ENCODE peak calls at places on chromosomes 5 and 9, in eight cellular contexts. One of them, this sample, is unnamed.
A peak's percentile ranks its signal among the peaks of the same experiment; 100 is the strongest.

GRCh38 chr5:52624291-52624690 is 163.4 kb upstream of the ITGA1 start:
- DNase-seq in ovary: no peak
- DNase-seq in fibroblast of mammary gland: no peak
- DNase-seq in GM12864: no peak
- DNase-seq in AG04450: no peak
- DNase-seq in upper lobe of right lung: no peak
- DNase-seq in fibroblast of pulmonary artery: no peak
- DNase-seq in neural progenitor cell: no peak
- DNase-seq in this sample: no peak

GRCh38 chr9:34654317-34655083 is 2.5 kb downstream of the IL11RA start:
- DNase-seq in upper lobe of right lung: no peak
- DNase-seq in ovary: peak; percentile 93
- DNase-seq in AG04450: no peak
- DNase-seq in neural progenitor cell: no peak
- DNase-seq in GM12864: no peak
- DNase-seq in fibroblast of mammary gland: peak; percentile 80
- DNase-seq in fibroblast of pulmonary artery: peak; percentile 54
- DNase-seq in this sample: no peak

GRCh38 chr9:70111042-70111602 is 67.5 kb downstream of the MAMDC2 start:
- DNase-seq in GM12864: peak; percentile 15
- DNase-seq in ovary: peak; percentile 91
- DNase-seq in neural progenitor cell: peak; percentile 92
- DNase-seq in fibroblast of mammary gland: peak; percentile 80
- DNase-seq in fibroblast of pulmonary artery: peak; percentile 84
- DNase-seq in upper lobe of right lung: peak; percentile 89
- DNase-seq in AG04450: peak; percentile 53
- DNase-seq in this sample: peak; percentile 80

GRCh38 chr5:152505442-152506042 is 100.5 kb upstream of the NMUR2 start:
- DNase-seq in GM12864: peak; percentile 21
- DNase-seq in AG04450: peak; percentile 1
- DNase-seq in neural progenitor cell: peak; percentile 82
- DNase-seq in ovary: no peak
- DNase-seq in fibroblast of mammary gland: peak; percentile 59
- DNase-seq in upper lobe of right lung: no peak
- DNase-seq in fibroblast of pulmonary artery: peak; percentile 58
- DNase-seq in this sample: peak; percentile 72

GRCh38 chr9:105309531-105309931 is 65.1 kb downstream of the SLC44A1 start:
- DNase-seq in GM12864: no peak
- DNase-seq in upper lobe of right lung: no peak
- DNase-seq in fibroblast of mammary gland: no peak
- DNase-seq in AG04450: no peak
- DNase-seq in neural progenitor cell: no peak
- DNase-seq in fibroblast of pulmonary artery: no peak
- DNase-seq in ovary: no peak
- DNase-seq in this sample: no peak

GRCh38 chr9:71626395-71626794 is 141.9 kb downstream of the CEMIP2 start:
- DNase-seq in ovary: no peak
- DNase-seq in AG04450: no peak
- DNase-seq in fibroblast of pulmonary artery: no peak
- DNase-seq in upper lobe of right lung: no peak
- DNase-seq in fibroblast of mammary gland: no peak
- DNase-seq in GM12864: no peak
- DNase-seq in neural progenitor cell: no peak
- DNase-seq in this sample: peak; percentile 84

GRCh38 chr5:128303593-128303992 is 220.0 kb downstream of the SLC12A2 start:
- DNase-seq in GM12864: no peak
- DNase-seq in fibroblast of pulmonary artery: peak; percentile 15
- DNase-seq in ovary: no peak
- DNase-seq in neural progenitor cell: no peak
- DNase-seq in AG04450: no peak
- DNase-seq in fibroblast of mammary gland: no peak
- DNase-seq in upper lobe of right lung: no peak
- DNase-seq in this sample: peak; percentile 64

GRCh38 chr9:134618163-134618822 is 23.3 kb upstream of the COL5A1 start:
- DNase-seq in neural progenitor cell: no peak
- DNase-seq in AG04450: no peak
- DNase-seq in GM12864: no peak
- DNase-seq in fibroblast of pulmonary artery: no peak
- DNase-seq in fibroblast of mammary gland: no peak
- DNase-seq in upper lobe of right lung: peak; percentile 63
- DNase-seq in ovary: peak; percentile 30
- DNase-seq in this sample: no peak

GRCh38 chr5:40502736-40503135 is 177.0 kb upstream of the PTGER4 start:
- DNase-seq in ovary: no peak
- DNase-seq in fibroblast of mammary gland: no peak
- DNase-seq in AG04450: no peak
- DNase-seq in neural progenitor cell: no peak
- DNase-seq in fibroblast of pulmonary artery: no peak
- DNase-seq in GM12864: no peak
- DNase-seq in upper lobe of right lung: no peak
- DNase-seq in this sample: no peak

GRCh38 chr9:94922098-94922607 is 195.7 kb downstream of the AOPEP start:
- DNase-seq in fibroblast of mammary gland: peak; percentile 89
- DNase-seq in AG04450: peak; percentile 95
- DNase-seq in fibroblast of pulmonary artery: peak; percentile 96
- DNase-seq in ovary: peak; percentile 72
- DNase-seq in GM12864: no peak
- DNase-seq in upper lobe of right lung: peak; percentile 74
- DNase-seq in neural progenitor cell: no peak
- DNase-seq in this sample: peak; percentile 75

GRCh38 chr5:9288234-9288633 is 257.6 kb downstream of the SEMA5A start:
- DNase-seq in ovary: no peak
- DNase-seq in GM12864: no peak
- DNase-seq in AG04450: no peak
- DNase-seq in upper lobe of right lung: no peak
- DNase-seq in fibroblast of pulmonary artery: no peak
- DNase-seq in fibroblast of mammary gland: no peak
- DNase-seq in neural progenitor cell: peak; percentile 8
- DNase-seq in this sample: no peak

GRCh38 chr5:151483647-151484046 is 36.2 kb downstream of the SLC36A1 start:
- DNase-seq in GM12864: no peak
- DNase-seq in fibroblast of pulmonary artery: no peak
- DNase-seq in AG04450: no peak
- DNase-seq in fibroblast of mammary gland: no peak
- DNase-seq in neural progenitor cell: no peak
- DNase-seq in ovary: no peak
- DNase-seq in upper lobe of right lung: no peak
- DNase-seq in this sample: no peak

GRCh38 chr5:150263801-150264621 is 25.6 kb downstream of the CAMK2A start:
- DNase-seq in fibroblast of pulmonary artery: peak; percentile 81
- DNase-seq in ovary: no peak
- DNase-seq in neural progenitor cell: no peak
- DNase-seq in fibroblast of mammary gland: peak; percentile 90
- DNase-seq in GM12864: no peak
- DNase-seq in AG04450: peak; percentile 65
- DNase-seq in upper lobe of right lung: no peak
- DNase-seq in this sample: peak; percentile 97

GRCh38 chr9:124486778-124487490 is 20.3 kb downstream of the NR5A1 start:
- DNase-seq in GM12864: no peak
- DNase-seq in upper lobe of right lung: no peak
- DNase-seq in fibroblast of pulmonary artery: no peak
- DNase-seq in neural progenitor cell: peak; percentile 85
- DNase-seq in fibroblast of mammary gland: no peak
- DNase-seq in AG04450: no peak
- DNase-seq in ovary: no peak
- DNase-seq in this sample: no peak

GRCh38 chr9:85723220-85723619 is 18.5 kb downstream of the AGTPBP1 start:
- DNase-seq in fibroblast of pulmonary artery: no peak
- DNase-seq in ovary: no peak
- DNase-seq in fibroblast of mammary gland: no peak
- DNase-seq in neural progenitor cell: peak; percentile 69
- DNase-seq in GM12864: no peak
- DNase-seq in upper lobe of right lung: no peak
- DNase-seq in AG04450: no peak
- DNase-seq in this sample: peak; percentile 42

GRCh38 chr5:180352116-180352975 is 790 bp downstream of the GFPT2 start:
- DNase-seq in fibroblast of pulmonary artery: no peak
- DNase-seq in GM12864: no peak
- DNase-seq in neural progenitor cell: peak; percentile 76
- DNase-seq in fibroblast of mammary gland: no peak
- DNase-seq in upper lobe of right lung: no peak
- DNase-seq in ovary: peak; percentile 79
- DNase-seq in AG04450: no peak
- DNase-seq in this sample: no peak

GRCh38 chr9:109478204-109478563 is 19.9 kb downstream of the PTPN3 start:
- DNase-seq in fibroblast of mammary gland: no peak
- DNase-seq in fibroblast of pulmonary artery: no peak
- DNase-seq in AG04450: no peak
- DNase-seq in neural progenitor cell: no peak
- DNase-seq in ovary: no peak
- DNase-seq in upper lobe of right lung: no peak
- DNase-seq in GM12864: no peak
- DNase-seq in this sample: no peak

GRCh38 chr5:103216697-103217096 is 41.9 kb upstream of the MACIR start:
- DNase-seq in ovary: no peak
- DNase-seq in fibroblast of mammary gland: no peak
- DNase-seq in GM12864: no peak
- DNase-seq in AG04450: no peak
- DNase-seq in fibroblast of pulmonary artery: no peak
- DNase-seq in neural progenitor cell: no peak
- DNase-seq in upper lobe of right lung: no peak
- DNase-seq in this sample: no peak

GRCh38 chr9:114275246-114275994 is 47.5 kb upstream of the ORM1 start:
- DNase-seq in GM12864: no peak
- DNase-seq in ovary: peak; percentile 36
- DNase-seq in fibroblast of pulmonary artery: peak; percentile 20
- DNase-seq in fibroblast of mammary gland: peak; percentile 45
- DNase-seq in upper lobe of right lung: peak; percentile 51
- DNase-seq in AG04450: no peak
- DNase-seq in neural progenitor cell: no peak
- DNase-seq in this sample: peak; percentile 62

GRCh38 chr9:15824310-15824709 is 271.5 kb downstream of the CCDC171 start:
- DNase-seq in upper lobe of right lung: no peak
- DNase-seq in GM12864: no peak
- DNase-seq in fibroblast of mammary gland: peak; percentile 31
- DNase-seq in AG04450: no peak
- DNase-seq in neural progenitor cell: peak; percentile 7
- DNase-seq in fibroblast of pulmonary artery: peak; percentile 52
- DNase-seq in ovary: no peak
- DNase-seq in this sample: peak; percentile 4
- TF ChIP-seq CTCF in upper lobe of right lung: no peak
- TF ChIP-seq CTCF in GM12864: no peak
- TF ChIP-seq CTCF in fibroblast of mammary gland: no peak
- TF ChIP-seq CTCF in AG04450: peak; percentile 40
- TF ChIP-seq CTCF in neural progenitor cell: peak; percentile 34
- TF ChIP-seq CTCF in fibroblast of pulmonary artery: peak; percentile 21
- TF ChIP-seq CTCF in ovary: no peak
- TF ChIP-seq CTCF in this sample: no peak

GRCh38 chr5:54645888-54646284 is 128.3 kb downstream of the SNX18 start:
- DNase-seq in ovary: no peak
- DNase-seq in fibroblast of pulmonary artery: peak; percentile 51
- DNase-seq in GM12864: no peak
- DNase-seq in AG04450: no peak
- DNase-seq in fibroblast of mammary gland: no peak
- DNase-seq in upper lobe of right lung: no peak
- DNase-seq in neural progenitor cell: no peak
- DNase-seq in this sample: no peak
- TF ChIP-seq CTCF in ovary: no peak
- TF ChIP-seq CTCF in fibroblast of pulmonary artery: no peak
- TF ChIP-seq CTCF in GM12864: no peak
- TF ChIP-seq CTCF in AG04450: no peak
- TF ChIP-seq CTCF in fibroblast of mammary gland: no peak
- TF ChIP-seq CTCF in upper lobe of right lung: no peak
- TF ChIP-seq CTCF in neural progenitor cell: no peak
- TF ChIP-seq CTCF in this sample: no peak

GRCh38 chr5:139513852-139514485 is 31.4 kb upstream of the STING1 start:
- DNase-seq in neural progenitor cell: no peak
- DNase-seq in upper lobe of right lung: no peak
- DNase-seq in AG04450: no peak
- DNase-seq in fibroblast of pulmonary artery: no peak
- DNase-seq in GM12864: no peak
- DNase-seq in fibroblast of mammary gland: no peak
- DNase-seq in ovary: no peak
- DNase-seq in this sample: no peak
- TF ChIP-seq CTCF in neural progenitor cell: no peak
- TF ChIP-seq CTCF in upper lobe of right lung: no peak
- TF ChIP-seq CTCF in AG04450: no peak
- TF ChIP-seq CTCF in fibroblast of pulmonary artery: no peak
- TF ChIP-seq CTCF in GM12864: no peak
- TF ChIP-seq CTCF in fibroblast of mammary gland: no peak
- TF ChIP-seq CTCF in ovary: no peak
- TF ChIP-seq CTCF in this sample: no peak

GRCh38 chr9:111400564-111400898 is 70.5 kb upstream of the OR2K2 start:
- DNase-seq in GM12864: no peak
- DNase-seq in neural progenitor cell: no peak
- DNase-seq in AG04450: no peak
- DNase-seq in fibroblast of mammary gland: peak; percentile 21
- DNase-seq in fibroblast of pulmonary artery: no peak
- DNase-seq in upper lobe of right lung: no peak
- DNase-seq in ovary: no peak
- DNase-seq in this sample: peak; percentile 45

GRCh38 chr9:111405701-111406100 is 75.7 kb upstream of the OR2K2 start:
- DNase-seq in fibroblast of pulmonary artery: no peak
- DNase-seq in GM12864: no peak
- DNase-seq in fibroblast of mammary gland: no peak
- DNase-seq in neural progenitor cell: no peak
- DNase-seq in ovary: no peak
- DNase-seq in AG04450: no peak
- DNase-seq in upper lobe of right lung: no peak
- DNase-seq in this sample: no peak

GRCh38 chr9:111399211-111399739 is 69.3 kb upstream of the OR2K2 start:
- DNase-seq in GM12864: no peak
- DNase-seq in AG04450: no peak
- DNase-seq in fibroblast of mammary gland: no peak
- DNase-seq in neural progenitor cell: no peak
- DNase-seq in upper lobe of right lung: no peak
- DNase-seq in ovary: no peak
- DNase-seq in fibroblast of pulmonary artery: no peak
- DNase-seq in this sample: no peak

GRCh38 chr9:111393971-111394370 is 63.9 kb upstream of the OR2K2 start:
- DNase-seq in upper lobe of right lung: no peak
- DNase-seq in GM12864: no peak
- DNase-seq in fibroblast of pulmonary artery: no peak
- DNase-seq in fibroblast of mammary gland: no peak
- DNase-seq in neural progenitor cell: no peak
- DNase-seq in AG04450: no peak
- DNase-seq in ovary: no peak
- DNase-seq in this sample: no peak

DNA sequence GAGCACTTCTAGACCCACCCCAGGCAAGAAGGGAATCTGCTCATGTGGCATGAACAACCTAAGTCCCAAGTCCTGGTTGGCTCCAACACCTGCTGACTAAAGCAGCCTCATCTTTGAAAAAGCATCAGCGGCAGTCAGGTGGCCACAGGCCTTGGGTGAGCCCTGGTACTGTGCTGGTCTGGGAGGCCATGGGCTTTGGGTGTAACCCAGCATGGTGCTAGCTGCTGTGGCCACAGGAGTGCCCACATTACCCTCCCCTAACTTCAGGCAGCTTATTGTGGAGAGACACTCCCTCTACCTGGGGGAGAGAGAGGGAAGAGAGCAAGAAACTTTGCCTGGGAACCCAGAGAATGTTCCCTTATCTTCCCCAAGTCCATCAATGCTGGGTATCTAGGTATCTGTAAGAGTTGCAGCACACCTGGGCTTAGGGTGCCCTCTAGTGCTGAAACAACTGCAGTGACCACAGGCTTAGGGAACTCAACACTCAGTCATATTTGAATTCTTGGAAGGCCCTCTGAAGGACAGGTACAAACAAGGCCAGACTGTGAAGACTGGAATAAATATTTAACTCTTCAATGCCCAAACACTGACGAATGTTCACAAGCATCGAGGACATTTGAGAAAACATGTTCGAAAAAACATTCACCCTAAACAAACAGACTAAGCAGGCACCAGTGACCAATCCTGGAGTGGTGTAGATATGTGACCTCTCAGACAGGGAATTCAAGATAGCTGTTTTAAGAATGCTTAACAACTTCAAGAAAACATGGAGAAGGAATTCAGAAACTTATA is 69.9 kb upstream of the OR2K2 start:
- DNase-seq in upper lobe of right lung: no peak
- DNase-seq in GM12864: no peak
- DNase-seq in ovary: no peak
- DNase-seq in AG04450: no peak
- DNase-seq in neural progenitor cell: peak; percentile 58
- DNase-seq in fibroblast of pulmonary artery: peak; percentile 51
- DNase-seq in fibroblast of mammary gland: peak; percentile 67
- DNase-seq in this sample: peak; percentile 79
- TF ChIP-seq CTCF in upper lobe of right lung: peak; percentile 33
- TF ChIP-seq CTCF in GM12864: peak; percentile 62
- TF ChIP-seq CTCF in ovary: no peak
- TF ChIP-seq CTCF in AG04450: peak; percentile 44
- TF ChIP-seq CTCF in neural progenitor cell: peak; percentile 66
- TF ChIP-seq CTCF in fibroblast of pulmonary artery: peak; percentile 58
- TF ChIP-seq CTCF in fibroblast of mammary gland: peak; percentile 72
- TF ChIP-seq CTCF in this sample: peak; percentile 73

This sample was measured in epithelial cell of esophagus.